ENCODE peak calls at places on chromosome 16, in ten cellular contexts. One of them, this sample, is unnamed.

GRCh38 chr16:84825896-84826557 is 6.2 kb downstream of the CRISPLD2 start:
- DNase-seq in CD4-positive, alpha-beta T cell: no peak
- DNase-seq in uterus: no peak
- DNase-seq in HFFc6: peak; percentile 75
- DNase-seq in AG04450: no peak
- DNase-seq in CD8-positive, alpha-beta T cell: no peak
- DNase-seq in heart left ventricle: no peak
- DNase-seq in choroid plexus epithelial cell: no peak
- DNase-seq in lower leg skin: no peak
- DNase-seq in MM.1S: no peak
- DNase-seq in this sample: no peak

GRCh38 chr16:62543516-62543915 is 507.3 kb upstream of the CDH8 start:
- DNase-seq in CD4-positive, alpha-beta T cell: no peak
- DNase-seq in uterus: no peak
- DNase-seq in HFFc6: no peak
- DNase-seq in AG04450: no peak
- DNase-seq in CD8-positive, alpha-beta T cell: no peak
- DNase-seq in heart left ventricle: no peak
- DNase-seq in choroid plexus epithelial cell: no peak
- DNase-seq in lower leg skin: no peak
- DNase-seq in MM.1S: no peak
- DNase-seq in this sample: no peak

GRCh38 chr16:17320009-17320408 is 150.8 kb downstream of the XYLT1 start:
- DNase-seq in CD4-positive, alpha-beta T cell: no peak
- DNase-seq in uterus: no peak
- DNase-seq in HFFc6: no peak
- DNase-seq in AG04450: no peak
- DNase-seq in CD8-positive, alpha-beta T cell: no peak
- DNase-seq in heart left ventricle: no peak
- DNase-seq in choroid plexus epithelial cell: no peak
- DNase-seq in lower leg skin: no peak
- DNase-seq in MM.1S: no peak
- DNase-seq in this sample: no peak

GRCh38 chr16:53457670-53458069 is 23.4 kb downstream of the RBL2 start:
- DNase-seq in CD4-positive, alpha-beta T cell: peak; percentile 61
- DNase-seq in uterus: no peak
- DNase-seq in HFFc6: no peak
- DNase-seq in AG04450: no peak
- DNase-seq in CD8-positive, alpha-beta T cell: peak; percentile 57
- DNase-seq in heart left ventricle: no peak
- DNase-seq in choroid plexus epithelial cell: peak; percentile 12
- DNase-seq in lower leg skin: no peak
- DNase-seq in MM.1S: peak; percentile 94
- DNase-seq in this sample: no peak

GRCh38 chr16:9465150-9465549 is 373.7 kb downstream of the HAPSTR1 start:
- DNase-seq in CD4-positive, alpha-beta T cell: no peak
- DNase-seq in uterus: no peak
- DNase-seq in HFFc6: no peak
- DNase-seq in AG04450: no peak
- DNase-seq in CD8-positive, alpha-beta T cell: no peak
- DNase-seq in heart left ventricle: no peak
- DNase-seq in choroid plexus epithelial cell: no peak
- DNase-seq in lower leg skin: no peak
- DNase-seq in MM.1S: no peak
- DNase-seq in this sample: no peak

GRCh38 chr16:9798474-9798873 is 383.8 kb downstream of the GRIN2A start:
- DNase-seq in CD4-positive, alpha-beta T cell: no peak
- DNase-seq in uterus: peak; percentile 12
- DNase-seq in HFFc6: no peak
- DNase-seq in AG04450: no peak
- DNase-seq in CD8-positive, alpha-beta T cell: no peak
- DNase-seq in heart left ventricle: no peak
- DNase-seq in choroid plexus epithelial cell: no peak
- DNase-seq in lower leg skin: no peak
- DNase-seq in MM.1S: no peak
- DNase-seq in this sample: no peak

GRCh38 chr16:72224260-72224768 is 52.4 kb upstream of the PMFBP1 start:
- DNase-seq in CD4-positive, alpha-beta T cell: no peak
- DNase-seq in uterus: no peak
- DNase-seq in HFFc6: no peak
- DNase-seq in AG04450: no peak
- DNase-seq in CD8-positive, alpha-beta T cell: no peak
- DNase-seq in heart left ventricle: no peak
- DNase-seq in choroid plexus epithelial cell: no peak
- DNase-seq in lower leg skin: no peak
- DNase-seq in MM.1S: no peak
- DNase-seq in this sample: no peak

GRCh38 chr16:87276091-87276561 is 41.1 kb downstream of the C16orf95 start:
- DNase-seq in CD4-positive, alpha-beta T cell: no peak
- DNase-seq in uterus: no peak
- DNase-seq in HFFc6: no peak
- DNase-seq in AG04450: no peak
- DNase-seq in CD8-positive, alpha-beta T cell: no peak
- DNase-seq in heart left ventricle: no peak
- DNase-seq in choroid plexus epithelial cell: no peak
- DNase-seq in lower leg skin: no peak
- DNase-seq in MM.1S: no peak
- DNase-seq in this sample: no peak

GRCh38 chr16:29114476-29115012 is 129.7 kb downstream of the LAT start:
- DNase-seq in CD4-positive, alpha-beta T cell: no peak
- DNase-seq in uterus: no peak
- DNase-seq in HFFc6: no peak
- DNase-seq in AG04450: no peak
- DNase-seq in CD8-positive, alpha-beta T cell: no peak
- DNase-seq in heart left ventricle: no peak
- DNase-seq in choroid plexus epithelial cell: no peak
- DNase-seq in lower leg skin: no peak
- DNase-seq in MM.1S: no peak
- DNase-seq in this sample: no peak

GRCh38 chr16:78563905-78564304 is 464.5 kb downstream of the WWOX start:
- DNase-seq in CD4-positive, alpha-beta T cell: no peak
- DNase-seq in uterus: no peak
- DNase-seq in HFFc6: no peak
- DNase-seq in AG04450: no peak
- DNase-seq in CD8-positive, alpha-beta T cell: no peak
- DNase-seq in heart left ventricle: no peak
- DNase-seq in choroid plexus epithelial cell: no peak
- DNase-seq in lower leg skin: peak; percentile 47
- DNase-seq in MM.1S: peak; percentile 31
- DNase-seq in this sample: peak; percentile 14
- TF ChIP-seq CTCF in CD4-positive, alpha-beta T cell: no peak
- TF ChIP-seq CTCF in uterus: no peak
- TF ChIP-seq CTCF in HFFc6: no peak
- TF ChIP-seq CTCF in AG04450: no peak
- TF ChIP-seq CTCF in CD8-positive, alpha-beta T cell: no peak
- TF ChIP-seq CTCF in heart left ventricle: no peak
- TF ChIP-seq CTCF in choroid plexus epithelial cell: no peak
- TF ChIP-seq CTCF in lower leg skin: no peak
- TF ChIP-seq CTCF in MM.1S: no peak
- TF ChIP-seq CTCF in this sample: no peak

GRCh38 chr16:11327277-11328171 is 17.7 kb upstream of the RMI2 start:
- DNase-seq in CD4-positive, alpha-beta T cell: no peak
- DNase-seq in uterus: no peak
- DNase-seq in HFFc6: no peak
- DNase-seq in AG04450: no peak
- DNase-seq in CD8-positive, alpha-beta T cell: no peak
- DNase-seq in heart left ventricle: peak; percentile 44
- DNase-seq in choroid plexus epithelial cell: no peak
- DNase-seq in lower leg skin: no peak
- DNase-seq in MM.1S: no peak
- DNase-seq in this sample: peak; percentile 29

GRCh38 chr16:11329080-11329491 is 16.2 kb upstream of the RMI2 start:
- DNase-seq in CD4-positive, alpha-beta T cell: no peak
- DNase-seq in uterus: no peak
- DNase-seq in HFFc6: no peak
- DNase-seq in AG04450: no peak
- DNase-seq in CD8-positive, alpha-beta T cell: no peak
- DNase-seq in heart left ventricle: no peak
- DNase-seq in choroid plexus epithelial cell: peak; percentile 51
- DNase-seq in lower leg skin: no peak
- DNase-seq in MM.1S: peak; percentile 70
- DNase-seq in this sample: no peak

GRCh38 chr16:11329891-11330290 is 15.4 kb upstream of the RMI2 start:
- DNase-seq in CD4-positive, alpha-beta T cell: no peak
- DNase-seq in uterus: no peak
- DNase-seq in HFFc6: no peak
- DNase-seq in AG04450: no peak
- DNase-seq in CD8-positive, alpha-beta T cell: no peak
- DNase-seq in heart left ventricle: no peak
- DNase-seq in choroid plexus epithelial cell: no peak
- DNase-seq in lower leg skin: no peak
- DNase-seq in MM.1S: no peak
- DNase-seq in this sample: no peak

GRCh38 chr16:11326737-11327276 is 18.5 kb upstream of the RMI2 start:
- DNase-seq in CD4-positive, alpha-beta T cell: no peak
- DNase-seq in uterus: no peak
- DNase-seq in HFFc6: no peak
- DNase-seq in AG04450: no peak
- DNase-seq in CD8-positive, alpha-beta T cell: no peak
- DNase-seq in heart left ventricle: no peak
- DNase-seq in choroid plexus epithelial cell: no peak
- DNase-seq in lower leg skin: no peak
- DNase-seq in MM.1S: no peak
- DNase-seq in this sample: no peak

DNA sequence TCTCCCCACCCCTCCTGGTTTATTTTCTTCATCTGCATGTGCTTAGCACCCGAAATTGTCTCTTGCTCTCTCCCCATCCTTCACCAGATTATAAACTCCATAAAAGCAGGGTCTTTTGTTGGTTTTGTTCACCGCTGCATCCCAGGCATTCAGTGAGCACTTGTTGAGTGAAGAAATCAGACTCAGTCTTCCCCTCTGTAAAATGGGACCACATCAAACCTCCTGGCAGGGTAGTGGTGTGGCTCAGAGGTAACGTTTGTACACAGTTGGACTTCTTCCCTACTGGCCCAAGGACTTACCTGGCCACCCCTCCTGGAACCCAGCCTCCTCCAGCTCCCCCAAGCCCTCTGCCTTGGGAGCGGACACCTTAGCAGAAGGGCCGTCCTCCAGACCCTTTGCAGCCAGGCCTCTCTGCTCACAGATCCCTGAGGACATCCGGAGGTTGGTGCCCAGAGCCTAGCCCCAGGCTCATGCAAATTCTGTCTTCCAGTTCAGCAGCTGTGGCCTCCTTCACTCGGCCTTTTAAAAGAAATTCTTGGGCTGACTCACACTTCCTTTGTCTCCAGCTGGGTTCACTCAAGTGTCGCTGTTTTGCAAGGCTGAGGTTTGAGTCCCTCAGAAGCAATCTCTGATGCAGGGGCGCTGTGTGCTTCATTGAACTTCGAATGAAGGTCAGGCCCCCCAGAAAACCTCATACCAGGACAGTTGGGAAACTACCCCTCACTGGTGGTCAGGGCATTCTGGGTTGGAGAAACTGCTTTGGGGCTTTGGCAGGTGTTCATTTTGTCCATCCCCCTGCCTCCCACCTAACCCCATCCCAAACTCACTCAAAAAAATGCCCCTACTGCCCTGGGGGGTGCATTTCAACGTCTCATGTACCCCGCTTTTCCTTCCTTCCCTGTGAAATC is 16.8 kb upstream of the RMI2 start:
- DNase-seq in CD4-positive, alpha-beta T cell: peak; percentile 31
- DNase-seq in uterus: peak; percentile 91
- DNase-seq in HFFc6: peak; percentile 84
- DNase-seq in AG04450: peak; percentile 90
- DNase-seq in CD8-positive, alpha-beta T cell: peak; percentile 43
- DNase-seq in heart left ventricle: peak; percentile 69
- DNase-seq in choroid plexus epithelial cell: peak; percentile 98
- DNase-seq in lower leg skin: peak; percentile 44
- DNase-seq in MM.1S: peak; percentile 93
- DNase-seq in this sample: peak; percentile 81
- TF ChIP-seq CTCF in CD4-positive, alpha-beta T cell: no peak
- TF ChIP-seq CTCF in uterus: no peak
- TF ChIP-seq CTCF in HFFc6: no peak
- TF ChIP-seq CTCF in AG04450: no peak
- TF ChIP-seq CTCF in CD8-positive, alpha-beta T cell: no peak
- TF ChIP-seq CTCF in heart left ventricle: no peak
- TF ChIP-seq CTCF in choroid plexus epithelial cell: no peak
- TF ChIP-seq CTCF in lower leg skin: no peak
- TF ChIP-seq CTCF in MM.1S: peak; percentile 26
- TF ChIP-seq CTCF in this sample: no peak

GRCh38 chr16:22948603-22949368 is 134.8 kb downstream of the HS3ST2 start:
- DNase-seq in CD4-positive, alpha-beta T cell: peak; percentile 5
- DNase-seq in uterus: peak; percentile 63
- DNase-seq in HFFc6: peak; percentile 70
- DNase-seq in AG04450: peak; percentile 2
- DNase-seq in CD8-positive, alpha-beta T cell: peak; percentile 4
- DNase-seq in heart left ventricle: peak; percentile 41
- DNase-seq in choroid plexus epithelial cell: peak; percentile 56
- DNase-seq in lower leg skin: peak; percentile 60
- DNase-seq in MM.1S: peak; percentile 71
- DNase-seq in this sample: peak; percentile 68
- TF ChIP-seq CTCF in CD4-positive, alpha-beta T cell: peak; percentile 29
- TF ChIP-seq CTCF in uterus: peak; percentile 61
- TF ChIP-seq CTCF in HFFc6: peak; percentile 94
- TF ChIP-seq CTCF in AG04450: peak; percentile 57
- TF ChIP-seq CTCF in CD8-positive, alpha-beta T cell: no peak
- TF ChIP-seq CTCF in heart left ventricle: peak; percentile 63
- TF ChIP-seq CTCF in choroid plexus epithelial cell: peak; percentile 66
- TF ChIP-seq CTCF in lower leg skin: no peak
- TF ChIP-seq CTCF in MM.1S: peak; percentile 87
- TF ChIP-seq CTCF in this sample: peak; percentile 72

GRCh38 chr16:21689107-21689506 is 25.3 kb downstream of the OTOA start:
- DNase-seq in CD4-positive, alpha-beta T cell: no peak
- DNase-seq in uterus: no peak
- DNase-seq in HFFc6: no peak
- DNase-seq in AG04450: no peak
- DNase-seq in CD8-positive, alpha-beta T cell: no peak
- DNase-seq in heart left ventricle: no peak
- DNase-seq in choroid plexus epithelial cell: no peak
- DNase-seq in lower leg skin: no peak
- DNase-seq in MM.1S: no peak
- DNase-seq in this sample: no peak

GRCh38 chr16:21683184-21683583 is 19.4 kb downstream of the OTOA start:
- DNase-seq in CD4-positive, alpha-beta T cell: no peak
- DNase-seq in uterus: no peak
- DNase-seq in HFFc6: no peak
- DNase-seq in AG04450: no peak
- DNase-seq in CD8-positive, alpha-beta T cell: no peak
- DNase-seq in heart left ventricle: no peak
- DNase-seq in choroid plexus epithelial cell: no peak
- DNase-seq in lower leg skin: no peak
- DNase-seq in MM.1S: no peak
- DNase-seq in this sample: no peak

GRCh38 chr16:21685034-21685455 is 21.3 kb downstream of the OTOA start:
- DNase-seq in CD4-positive, alpha-beta T cell: no peak
- DNase-seq in uterus: no peak
- DNase-seq in HFFc6: no peak
- DNase-seq in AG04450: no peak
- DNase-seq in CD8-positive, alpha-beta T cell: no peak
- DNase-seq in heart left ventricle: no peak
- DNase-seq in choroid plexus epithelial cell: no peak
- DNase-seq in lower leg skin: no peak
- DNase-seq in MM.1S: no peak
- DNase-seq in this sample: no peak

DNA sequence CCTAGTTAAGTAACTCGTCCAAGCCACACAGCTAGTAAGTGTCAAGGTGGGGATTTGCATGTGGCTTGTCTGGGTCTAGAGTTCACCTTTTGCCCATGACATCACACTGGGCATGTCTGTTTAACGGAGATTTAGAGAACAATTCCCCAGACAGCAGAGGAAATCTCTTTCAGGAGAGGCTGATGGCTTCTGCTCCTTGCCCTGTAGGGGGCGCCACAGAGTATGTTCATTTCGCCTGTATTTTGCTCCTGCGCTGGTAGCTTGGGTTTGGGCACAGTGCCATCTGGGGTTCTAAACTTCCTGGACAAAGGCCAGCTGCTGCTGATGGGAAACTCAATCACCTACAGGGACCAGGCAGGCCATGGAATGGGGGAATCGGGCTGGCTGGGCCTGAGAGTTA is 20.4 kb downstream of the OTOA start:
- DNase-seq in CD4-positive, alpha-beta T cell: peak; percentile 13
- DNase-seq in uterus: no peak
- DNase-seq in HFFc6: no peak
- DNase-seq in AG04450: no peak
- DNase-seq in CD8-positive, alpha-beta T cell: no peak
- DNase-seq in heart left ventricle: no peak
- DNase-seq in choroid plexus epithelial cell: no peak
- DNase-seq in lower leg skin: no peak
- DNase-seq in MM.1S: no peak
- DNase-seq in this sample: no peak
- TF ChIP-seq CTCF in CD4-positive, alpha-beta T cell: peak; percentile 56
- TF ChIP-seq CTCF in uterus: no peak
- TF ChIP-seq CTCF in HFFc6: peak; percentile 73
- TF ChIP-seq CTCF in AG04450: peak; percentile 44
- TF ChIP-seq CTCF in CD8-positive, alpha-beta T cell: peak; percentile 47
- TF ChIP-seq CTCF in heart left ventricle: no peak
- TF ChIP-seq CTCF in choroid plexus epithelial cell: peak; percentile 47
- TF ChIP-seq CTCF in lower leg skin: no peak
- TF ChIP-seq CTCF in MM.1S: peak; percentile 50
- TF ChIP-seq CTCF in this sample: peak; percentile 21

This sample was measured in heart right ventricle.